ENCODE peak calls at places on chromosomes 5 and 9, in five cellular contexts. One of them, this sample, is unnamed.
A peak's percentile ranks its signal among the peaks of the same experiment; 100 is the strongest.

GRCh38 chr9:110099236-110099741 is 108.7 kb downstream of the C9orf152 start:
- DNase-seq in ovary: no peak
- DNase-seq in H9: no peak
- DNase-seq in neuronal stem cell: no peak
- DNase-seq in RWPE2: no peak
- DNase-seq in this sample: no peak

GRCh38 chr9:126474786-126475485 is 138.8 kb upstream of the LMX1B start:
- DNase-seq in ovary: no peak
- DNase-seq in H9: no peak
- DNase-seq in neuronal stem cell: no peak
- DNase-seq in RWPE2: no peak
- DNase-seq in this sample: no peak

GRCh38 chr9:13244190-13244589 is 35.3 kb downstream of the MPDZ start:
- DNase-seq in ovary: no peak
- DNase-seq in H9: no peak
- DNase-seq in neuronal stem cell: no peak
- DNase-seq in RWPE2: no peak
- DNase-seq in this sample: no peak

GRCh38 chr9:98378206-98379193 is 123.1 kb upstream of the TBC1D2 start:
- DNase-seq in ovary: no peak
- DNase-seq in H9: no peak
- DNase-seq in neuronal stem cell: no peak
- DNase-seq in RWPE2: peak; percentile 46
- DNase-seq in this sample: no peak

GRCh38 chr9:99092643-99093491 is 12.0 kb upstream of the TGFBR1 start:
- DNase-seq in ovary: no peak
- DNase-seq in H9: no peak
- DNase-seq in neuronal stem cell: no peak
- DNase-seq in RWPE2: no peak
- DNase-seq in this sample: no peak

GRCh38 chr9:77766587-77766986 is 118.5 kb upstream of the GNA14 start:
- DNase-seq in ovary: no peak
- DNase-seq in H9: no peak
- DNase-seq in neuronal stem cell: no peak
- DNase-seq in RWPE2: no peak
- DNase-seq in this sample: no peak

GRCh38 chr5:170353946-170354345 is 35.2 kb downstream of the KCNMB1 start:
- DNase-seq in ovary: no peak
- DNase-seq in H9: no peak
- DNase-seq in neuronal stem cell: no peak
- DNase-seq in RWPE2: no peak
- DNase-seq in this sample: peak; percentile 49

GRCh38 chr5:129399069-129399468 is 61.0 kb upstream of the ADAMTS19 start:
- DNase-seq in ovary: no peak
- DNase-seq in H9: peak; percentile 52
- DNase-seq in neuronal stem cell: no peak
- DNase-seq in RWPE2: no peak
- DNase-seq in this sample: no peak

GRCh38 chr9:135093111-135093510 is 5.6 kb downstream of the OLFM1 start:
- DNase-seq in ovary: no peak
- DNase-seq in H9: no peak
- DNase-seq in neuronal stem cell: no peak
- DNase-seq in RWPE2: no peak
- DNase-seq in this sample: no peak

GRCh38 chr5:128060644-128061388 is 22.8 kb upstream of the SLC12A2 start:
- DNase-seq in ovary: no peak
- DNase-seq in H9: no peak
- DNase-seq in neuronal stem cell: no peak
- DNase-seq in RWPE2: no peak
- DNase-seq in this sample: no peak

GRCh38 chr9:129524848-129525345 is 96.0 kb downstream of the C9orf50 start:
- DNase-seq in ovary: no peak
- DNase-seq in H9: no peak
- DNase-seq in neuronal stem cell: no peak
- DNase-seq in RWPE2: no peak
- DNase-seq in this sample: no peak

GRCh38 chr9:126860077-126860756 is at the start of gene ZBTB34:
- DNase-seq in ovary: peak; percentile 62
- DNase-seq in H9: peak; percentile 76
- DNase-seq in neuronal stem cell: peak; percentile 73
- DNase-seq in RWPE2: no peak
- DNase-seq in this sample: peak; percentile 66

GRCh38 chr5:40332945-40333344 is 346.8 kb upstream of the PTGER4 start:
- DNase-seq in ovary: no peak
- DNase-seq in H9: no peak
- DNase-seq in neuronal stem cell: no peak
- DNase-seq in RWPE2: no peak
- DNase-seq in this sample: no peak

GRCh38 chr9:77594963-77595362 is 53.2 kb downstream of the GNA14 start:
- DNase-seq in ovary: no peak
- DNase-seq in H9: no peak
- DNase-seq in neuronal stem cell: no peak
- DNase-seq in RWPE2: no peak
- DNase-seq in this sample: no peak

GRCh38 chr9:91534374-91534773 is 110.7 kb upstream of the NFIL3 start:
- DNase-seq in ovary: no peak
- DNase-seq in H9: no peak
- DNase-seq in neuronal stem cell: no peak
- DNase-seq in RWPE2: no peak
- DNase-seq in this sample: no peak

GRCh38 chr9:132142883-132143282 is 19.0 kb upstream of the NTNG2 start:
- DNase-seq in ovary: no peak
- DNase-seq in H9: no peak
- DNase-seq in neuronal stem cell: no peak
- DNase-seq in RWPE2: no peak
- DNase-seq in this sample: no peak

GRCh38 chr9:135463140-135463539 is 16.4 kb upstream of the PPP1R26 start:
- DNase-seq in ovary: no peak
- DNase-seq in H9: no peak
- DNase-seq in neuronal stem cell: no peak
- DNase-seq in RWPE2: no peak
- DNase-seq in this sample: no peak

GRCh38 chr5:122674412-122674811 is 100.5 kb upstream of the SNX2 start:
- DNase-seq in ovary: no peak
- DNase-seq in H9: no peak
- DNase-seq in neuronal stem cell: no peak
- DNase-seq in RWPE2: no peak
- DNase-seq in this sample: no peak

GRCh38 chr9:29456940-29457339 is 1883.7 kb upstream of the C9orf72 start:
- DNase-seq in ovary: no peak
- DNase-seq in H9: no peak
- DNase-seq in neuronal stem cell: no peak
- DNase-seq in RWPE2: no peak
- DNase-seq in this sample: no peak

GRCh38 chr9:134964271-134964670 is 46.6 kb upstream of the FCN1 start:
- DNase-seq in ovary: peak; percentile 8
- DNase-seq in H9: no peak
- DNase-seq in neuronal stem cell: no peak
- DNase-seq in RWPE2: peak; percentile 26
- DNase-seq in this sample: no peak

GRCh38 chr5:36621985-36622384 is 15.6 kb downstream of the SLC1A3 start:
- DNase-seq in ovary: no peak
- DNase-seq in H9: no peak
- DNase-seq in neuronal stem cell: no peak
- DNase-seq in RWPE2: no peak
- DNase-seq in this sample: no peak

GRCh38 chr5:117809251-117809650 is 1179.1 kb downstream of the DTWD2 start:
- DNase-seq in ovary: no peak
- DNase-seq in H9: no peak
- DNase-seq in neuronal stem cell: no peak
- DNase-seq in RWPE2: no peak
- DNase-seq in this sample: no peak

GRCh38 chr9:5817776-5818336 is 15.1 kb downstream of the ERMP1 start:
- DNase-seq in ovary: no peak
- DNase-seq in H9: no peak
- DNase-seq in neuronal stem cell: no peak
- DNase-seq in RWPE2: no peak
- DNase-seq in this sample: no peak

GRCh38 chr9:22381170-22381569 is 65.5 kb upstream of the DMRTA1 start:
- DNase-seq in ovary: no peak
- DNase-seq in H9: no peak
- DNase-seq in neuronal stem cell: no peak
- DNase-seq in RWPE2: no peak
- DNase-seq in this sample: no peak

GRCh38 chr5:102788788-102789187 is 33.7 kb downstream of the PAM start:
- DNase-seq in ovary: no peak
- DNase-seq in H9: no peak
- DNase-seq in neuronal stem cell: no peak
- DNase-seq in RWPE2: no peak
- DNase-seq in this sample: no peak

GRCh38 chr5:171454549-171454948 is 35.1 kb downstream of the FGF18 start:
- DNase-seq in ovary: no peak
- DNase-seq in H9: no peak
- DNase-seq in neuronal stem cell: no peak
- DNase-seq in RWPE2: no peak
- DNase-seq in this sample: no peak

GRCh38 chr5:643811-644271 is 31.7 kb downstream of the CEP72 start:
- DNase-seq in ovary: no peak
- DNase-seq in H9: no peak
- DNase-seq in neuronal stem cell: no peak
- DNase-seq in RWPE2: no peak
- DNase-seq in this sample: no peak

DNA sequence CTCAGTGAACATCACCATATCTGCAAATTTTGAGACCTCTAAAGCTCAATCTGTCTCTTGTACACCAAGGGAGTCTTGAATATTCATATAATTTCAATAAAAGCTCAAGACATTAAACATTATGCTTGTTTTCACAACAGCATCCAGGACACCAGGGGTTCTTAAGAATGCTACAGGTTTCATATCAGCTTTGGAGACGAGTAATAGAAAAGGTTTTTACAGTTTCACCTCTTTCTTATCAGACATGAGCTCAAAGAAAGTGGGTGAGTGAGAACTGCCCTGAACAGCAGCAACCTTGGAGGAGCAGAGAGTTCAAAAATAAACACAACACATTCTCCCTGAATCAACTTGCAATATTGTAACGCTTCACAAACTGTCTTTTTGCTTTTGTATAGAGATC is 535.5 kb downstream of the PDE4D start:
- DNase-seq in ovary: no peak
- DNase-seq in H9: no peak
- DNase-seq in neuronal stem cell: no peak
- DNase-seq in RWPE2: no peak
- DNase-seq in this sample: no peak
- H3K4me1 ChIP-seq in ovary: peaks cover 5% of the 10 kb centered on the region
- H3K4me1 ChIP-seq in H9: peaks cover 6% of the 10 kb centered on the region
- H3K4me1 ChIP-seq in neuronal stem cell: peaks cover 14% of the 10 kb centered on the region
- H3K4me1 ChIP-seq in RWPE2: peaks cover 7% of the 10 kb centered on the region
- H3K4me1 ChIP-seq in this sample: peaks cover 42% of the 10 kb centered on the region

GRCh38 chr9:137535120-137535428 is 15.1 kb downstream of the PNPLA7 start:
- DNase-seq in ovary: no peak
- DNase-seq in H9: no peak
- DNase-seq in neuronal stem cell: no peak
- DNase-seq in RWPE2: no peak
- DNase-seq in this sample: no peak
- H3K27ac ChIP-seq in ovary: no peak overlapping the region
- H3K27ac ChIP-seq in H9: no peak overlapping the region
- H3K27ac ChIP-seq in neuronal stem cell: no peak overlapping the region
- H3K27ac ChIP-seq in RWPE2: no peak overlapping the region
- H3K27ac ChIP-seq in this sample: no peak overlapping the region

DNA sequence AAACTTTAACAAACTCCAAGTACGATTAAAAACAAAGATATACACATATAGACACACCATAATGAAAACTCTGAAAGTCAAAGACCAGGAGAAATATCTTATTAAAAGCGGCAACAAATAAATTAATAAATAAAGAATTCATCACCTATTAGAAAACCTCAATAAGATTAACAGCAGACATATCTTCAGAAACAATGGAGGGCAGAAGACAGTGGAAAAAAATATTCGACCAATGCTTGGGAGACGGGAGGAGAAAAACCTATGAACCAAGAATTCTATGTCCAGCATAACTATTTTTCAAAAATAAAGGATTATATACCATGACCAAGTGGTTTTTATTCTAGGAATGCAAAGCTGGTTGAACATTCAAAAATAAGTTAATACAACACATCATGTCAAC is 578.6 kb upstream of the CCNG1 start:
- DNase-seq in ovary: no peak
- DNase-seq in H9: no peak
- DNase-seq in neuronal stem cell: no peak
- DNase-seq in RWPE2: no peak
- DNase-seq in this sample: no peak
- H3K9me3 ChIP-seq in ovary: no peaks in the 10 kb centered on the region
- H3K9me3 ChIP-seq in H9: no peaks in the 10 kb centered on the region
- H3K9me3 ChIP-seq in neuronal stem cell: no peaks in the 10 kb centered on the region
- H3K9me3 ChIP-seq in RWPE2: peaks cover 9% of the 10 kb centered on the region
- H3K9me3 ChIP-seq in this sample: peaks cover 22% of the 10 kb centered on the region

GRCh38 chr5:158942217-158942616 is 157.5 kb downstream of the EBF1 start:
- DNase-seq in ovary: no peak
- DNase-seq in H9: no peak
- DNase-seq in neuronal stem cell: no peak
- DNase-seq in RWPE2: no peak
- DNase-seq in this sample: no peak

GRCh38 chr5:158935215-158935614 is 164.5 kb downstream of the EBF1 start:
- DNase-seq in ovary: no peak
- DNase-seq in H9: no peak
- DNase-seq in neuronal stem cell: no peak
- DNase-seq in RWPE2: no peak
- DNase-seq in this sample: no peak

GRCh38 chr5:158940977-158941376 is 158.7 kb downstream of the EBF1 start:
- DNase-seq in ovary: no peak
- DNase-seq in H9: no peak
- DNase-seq in neuronal stem cell: no peak
- DNase-seq in RWPE2: no peak
- DNase-seq in this sample: no peak

GRCh38 chr5:158933494-158934318 is 166.0 kb downstream of the EBF1 start:
- DNase-seq in ovary: no peak
- DNase-seq in H9: no peak
- DNase-seq in neuronal stem cell: no peak
- DNase-seq in RWPE2: no peak
- DNase-seq in this sample: no peak

DNA sequence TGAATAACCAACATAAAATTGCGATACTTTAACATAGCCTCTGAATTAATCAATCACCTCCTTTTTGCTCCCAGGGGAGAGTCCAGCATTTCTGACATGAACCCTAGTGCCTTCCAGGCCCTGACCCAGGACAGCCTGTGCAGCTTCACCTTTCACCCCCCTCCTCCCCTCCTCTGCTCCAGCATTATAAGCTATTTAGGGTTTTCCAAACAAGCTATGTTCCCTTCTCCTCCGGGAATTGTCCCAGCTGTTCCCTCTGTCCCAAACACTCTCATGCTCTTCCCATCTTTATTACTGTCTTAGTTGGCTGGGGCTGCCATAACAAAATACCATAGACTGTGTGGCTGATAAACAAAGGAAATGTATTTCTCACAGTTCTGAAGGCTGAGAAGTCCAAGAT is 161.5 kb downstream of the EBF1 start:
- DNase-seq in ovary: no peak
- DNase-seq in H9: no peak
- DNase-seq in neuronal stem cell: no peak
- DNase-seq in RWPE2: no peak
- DNase-seq in this sample: peak; percentile 27
- H3K4me1 ChIP-seq in ovary: peaks cover 5% of the 10 kb centered on the region
- H3K4me1 ChIP-seq in H9: no peaks in the 10 kb centered on the region
- H3K4me1 ChIP-seq in neuronal stem cell: peaks cover 5% of the 10 kb centered on the region
- H3K4me1 ChIP-seq in RWPE2: peaks cover 7% of the 10 kb centered on the region
- H3K4me1 ChIP-seq in this sample: peaks cover 39% of the 10 kb centered on the region